ENCODE peak calls at places on chromosomes 16 and 17, in ten cellular contexts. One of them, this sample, is unnamed.
A peak's percentile ranks its signal among the peaks of the same experiment; 100 is the strongest.

GRCh38 chr16:88195021-88195581 is 187.7 kb upstream of the ZNF469 start:
- DNase-seq in OCI-M1: no peak
- DNase-seq in NCI-H1417: peak; percentile 31
- DNase-seq in A549: no peak
- DNase-seq in thoracic aorta: no peak
- DNase-seq in iPS DF 19.7: no peak
- DNase-seq in T-helper 9 cell: no peak
- DNase-seq in activated CD8-positive, alpha-beta T cell treated with anti-CD3 and anti-CD28 coated beads for 36 hours: no peak
- DNase-seq in C1 segment of cervical spinal cord: no peak
- DNase-seq in neural progenitor cell: no peak
- DNase-seq in this sample: no peak

GRCh38 chr16:30957456-30958163 is at the start of gene SETD1A:
- DNase-seq in C1 segment of cervical spinal cord: peak; percentile 90
- DNase-seq in thoracic aorta: peak; percentile 93
- DNase-seq in NCI-H1417: peak; percentile 96
- DNase-seq in T-helper 9 cell: peak; percentile 97
- DNase-seq in activated CD8-positive, alpha-beta T cell treated with anti-CD3 and anti-CD28 coated beads for 36 hours: peak; percentile 98
- DNase-seq in OCI-M1: peak; percentile 97
- DNase-seq in A549: peak; percentile 91
- DNase-seq in iPS DF 19.7: no peak
- DNase-seq in neural progenitor cell: peak; percentile 99
- DNase-seq in this sample: peak; percentile 96

GRCh38 chr16:47507701-47508100 is 46.6 kb downstream of the PHKB start:
- DNase-seq in neural progenitor cell: no peak
- DNase-seq in iPS DF 19.7: no peak
- DNase-seq in OCI-M1: no peak
- DNase-seq in thoracic aorta: no peak
- DNase-seq in C1 segment of cervical spinal cord: no peak
- DNase-seq in NCI-H1417: peak; percentile 19
- DNase-seq in A549: no peak
- DNase-seq in T-helper 9 cell: no peak
- DNase-seq in activated CD8-positive, alpha-beta T cell treated with anti-CD3 and anti-CD28 coated beads for 36 hours: no peak
- DNase-seq in this sample: no peak

GRCh38 chr17:44113382-44113781 is 10.1 kb downstream of the HDAC5 start:
- DNase-seq in A549: no peak
- DNase-seq in C1 segment of cervical spinal cord: no peak
- DNase-seq in NCI-H1417: no peak
- DNase-seq in iPS DF 19.7: no peak
- DNase-seq in neural progenitor cell: no peak
- DNase-seq in OCI-M1: no peak
- DNase-seq in T-helper 9 cell: no peak
- DNase-seq in thoracic aorta: no peak
- DNase-seq in activated CD8-positive, alpha-beta T cell treated with anti-CD3 and anti-CD28 coated beads for 36 hours: no peak
- DNase-seq in this sample: no peak

GRCh38 chr16:64130140-64130539 is 991.7 kb downstream of the CDH11 start:
- DNase-seq in C1 segment of cervical spinal cord: no peak
- DNase-seq in neural progenitor cell: no peak
- DNase-seq in OCI-M1: no peak
- DNase-seq in A549: no peak
- DNase-seq in NCI-H1417: no peak
- DNase-seq in iPS DF 19.7: no peak
- DNase-seq in T-helper 9 cell: no peak
- DNase-seq in thoracic aorta: no peak
- DNase-seq in activated CD8-positive, alpha-beta T cell treated with anti-CD3 and anti-CD28 coated beads for 36 hours: no peak
- DNase-seq in this sample: no peak

GRCh38 chr16:23640669-23640958 is 496 bp downstream of the PALB2 start:
- DNase-seq in T-helper 9 cell: no peak
- DNase-seq in iPS DF 19.7: no peak
- DNase-seq in activated CD8-positive, alpha-beta T cell treated with anti-CD3 and anti-CD28 coated beads for 36 hours: peak; percentile 29
- DNase-seq in A549: peak; percentile 34
- DNase-seq in NCI-H1417: no peak
- DNase-seq in neural progenitor cell: no peak
- DNase-seq in OCI-M1: no peak
- DNase-seq in thoracic aorta: no peak
- DNase-seq in C1 segment of cervical spinal cord: no peak
- DNase-seq in this sample: peak; percentile 36

GRCh38 chr17:37148171-37148570 is 199.4 kb downstream of the AATF start:
- DNase-seq in NCI-H1417: no peak
- DNase-seq in A549: no peak
- DNase-seq in T-helper 9 cell: no peak
- DNase-seq in neural progenitor cell: no peak
- DNase-seq in C1 segment of cervical spinal cord: no peak
- DNase-seq in activated CD8-positive, alpha-beta T cell treated with anti-CD3 and anti-CD28 coated beads for 36 hours: no peak
- DNase-seq in iPS DF 19.7: no peak
- DNase-seq in OCI-M1: no peak
- DNase-seq in thoracic aorta: no peak
- DNase-seq in this sample: no peak

GRCh38 chr17:56833812-56834379 is at the start of the genes C17orf67 and DGKE:
- DNase-seq in thoracic aorta: peak; percentile 95
- DNase-seq in neural progenitor cell: peak; percentile 96
- DNase-seq in NCI-H1417: peak; percentile 98
- DNase-seq in OCI-M1: peak; percentile 92
- DNase-seq in A549: peak; percentile 85
- DNase-seq in iPS DF 19.7: no peak
- DNase-seq in T-helper 9 cell: peak; percentile 100
- DNase-seq in C1 segment of cervical spinal cord: peak; percentile 95
- DNase-seq in activated CD8-positive, alpha-beta T cell treated with anti-CD3 and anti-CD28 coated beads for 36 hours: peak; percentile 98
- DNase-seq in this sample: peak; percentile 95